ENCODE peak calls at places on chromosomes 11 and 22, in five cellular contexts. T, I, C, O and X are unnamed samples. For H3K4me1 and H3K36me3, the result is how much of the 10 kb centered on the place peaks cover.

GRCh38 chr11:116373107-116373506 is 399.7 kb downstream of the BUD13 start:
- DNase-seq in C (no peak), O (no peak), I (no peak), T (no peak), X (no peak)

GRCh38 chr22:38271927-38272372 is 860 bp downstream of the TMEM184B start:
- DNase-seq in I (no peak), C (no peak), T (no peak), O (no peak), X (peak)

GRCh38 chr22:50497093-50497492 is 10.4 kb downstream of the LMF2 start:
- DNase-seq in I (no peak), O (no peak), T (no peak), C (no peak), X (peak)

GRCh38 chr11:128291835-128292234 is 295.5 kb downstream of the ETS1 start:
- DNase-seq in I (no peak), T (no peak), O (no peak), C (peak), X (peak)

GRCh38 chr11:112596324-112596723 is 335.7 kb upstream of the PLET1 start:
- DNase-seq in I (no peak), O (no peak), T (no peak), C (no peak), X (no peak)

GRCh38 chr11:128615076-128615475 is 27.7 kb upstream of the ETS1 start:
- DNase-seq in I (no peak), O (no peak), T (no peak), C (no peak), X (no peak)

GRCh38 chr11:13698147-13698546 is 29.7 kb downstream of the FAR1 start:
- DNase-seq in T (no peak), I (no peak), O (no peak), C (no peak), X (peak)

GRCh38 chr11:117841582-117842031 is 17.1 kb upstream of the FXYD2 start:
- DNase-seq in I (peak), T (no peak), C (peak), O (no peak), X (no peak)

GRCh38 chr22:43160497-43161126 is 9.3 kb downstream of the TSPO start:
- DNase-seq in I (no peak), C (no peak), O (no peak), T (no peak), X (no peak)
- H3K4me1 ChIP-seq in I (under half), C (under half), O (under half), T (under half), X (under half)

GRCh38 chr11:70409871-70410270 is 11.5 kb downstream of the CTTN start:
- DNase-seq in I (no peak), C (no peak), O (no peak), T (no peak), X (no peak)
- H3K36me3 ChIP-seq in I (under half), C (half or more), O (half or more), T (half or more), X (under half)

GRCh38 chr11:7571640-7572000 is 57.8 kb downstream of the PPFIBP2 start:
- DNase-seq in C (peak), O (peak), T (peak), I (peak), X (peak)
- H3K27ac ChIP-seq in C (no peak), O (no peak), T (no peak), I (peak), X (no peak)

GRCh38 chr11:46286789-46287188 is 9.3 kb downstream of the CREB3L1 start:
- DNase-seq in T (no peak), O (no peak), I (no peak), C (no peak), X (peak)
- H3K4me1 ChIP-seq in T (under half), O (under half), I (under half), C (under half), X (under half)

GRCh38 chr11:10432493-10432892 is 22.6 kb upstream of the AMPD3 start:
- DNase-seq in C (no peak), T (no peak), I (no peak), O (no peak), X (no peak)
- H3K36me3 ChIP-seq in C (under half), T (under half), I (under half), O (under half), X (under half)

GRCh38 chr11:65432686-65433582 is 10.3 kb downstream of the NEAT1 start:
- DNase-seq in O (no peak), I (no peak), C (no peak), T (no peak), X (peak)

GRCh38 chr11:65432133-65432650 is 9.6 kb downstream of the NEAT1 start:
- DNase-seq in I (no peak), C (no peak), T (no peak), O (no peak), X (peak)

GRCh38 chr11:65429724-65430405 is 7.3 kb downstream of the NEAT1 start:
- DNase-seq in C (peak), T (peak), I (no peak), O (no peak), X (peak)

GRCh38 chr11:65430406-65431217 is 8.0 kb downstream of the NEAT1 start:
- DNase-seq in T (no peak), I (no peak), C (no peak), O (no peak), X (peak)

GRCh38 chr11:65431452-65432132 is 9.0 kb downstream of the NEAT1 start:
- DNase-seq in I (no peak), T (no peak), C (no peak), O (no peak), X (peak)
- H3K27ac ChIP-seq in I (peak), T (peak), C (peak), O (no peak), X (no peak)